ENCODE peak calls at places on chromosomes 7 and 10, in five cellular contexts. F is adrenal gland, K is body of pancreas, N is WERI-Rb-1, M is HFF-Myc. J is an unnamed sample.

GRCh38 chr7:134941185-134941900 is 45.0 kb upstream of the AGBL3 start:
- DNase-seq in K (no peak), M (peak), N (no peak), F (no peak), J (peak)

GRCh38 chr7:128767475-128768110 is 8.0 kb downstream of the OPN1SW start:
- DNase-seq in F (no peak), N (no peak), M (no peak), K (no peak), J (no peak)

GRCh38 chr7:105849122-105849855 is 27.1 kb downstream of the ATXN7L1 start:
- DNase-seq in F (no peak), N (no peak), M (no peak), K (no peak), J (peak)

GRCh38 chr10:111247781-111248389 is 171.1 kb downstream of the ADRA2A start:
- DNase-seq in N (no peak), F (no peak), M (no peak), K (no peak), J (no peak)

GRCh38 chr10:111142082-111142481 is 65.3 kb downstream of the ADRA2A start:
- DNase-seq in M (no peak), N (no peak), K (peak), F (no peak), J (no peak)

GRCh38 chr10:93437946-93438795 is 44.0 kb downstream of the MYOF start:
- DNase-seq in M (no peak), F (no peak), N (no peak), K (peak), J (peak)

GRCh38 chr10:73910764-73911552 is at the start of gene PLAU:
- DNase-seq in K (peak), M (no peak), F (peak), N (peak), J (no peak)

GRCh38 chr7:90596745-90597526 is 815 bp downstream of the CDK14 start:
- DNase-seq in N (no peak), M (no peak), F (no peak), K (peak), J (peak)

GRCh38 chr10:122847782-122848604 is 2.3 kb upstream of the CUZD1 start:
- DNase-seq in M (peak), N (peak), F (no peak), K (peak), J (peak)

GRCh38 chr10:34587002-34587740 is 227.9 kb downstream of the PARD3 start:
- DNase-seq in N (no peak), K (no peak), F (no peak), M (no peak), J (no peak)

GRCh38 chr7:29255839-29256782 is 61.5 kb downstream of the CHN2 start:
- DNase-seq in M (no peak), N (no peak), K (no peak), F (no peak), J (no peak)

GRCh38 chr7:141013345-141013715 is 1.4 kb downstream of the MRPS33 start:
- DNase-seq in M (no peak), F (no peak), K (no peak), N (no peak), J (no peak)
- TF ChIP-seq CTCF in M (no peak), F (no peak), K (no peak), N (no peak), J (no peak)

GRCh38 chr10:46549171-46550075 is 7.0 kb downstream of the GPRIN2 start:
- DNase-seq in M (no peak), N (peak), F (peak), K (peak), J (no peak)
- TF ChIP-seq CTCF in M (no peak), N (no peak), F (no peak), K (no peak), J (no peak)

DNA sequence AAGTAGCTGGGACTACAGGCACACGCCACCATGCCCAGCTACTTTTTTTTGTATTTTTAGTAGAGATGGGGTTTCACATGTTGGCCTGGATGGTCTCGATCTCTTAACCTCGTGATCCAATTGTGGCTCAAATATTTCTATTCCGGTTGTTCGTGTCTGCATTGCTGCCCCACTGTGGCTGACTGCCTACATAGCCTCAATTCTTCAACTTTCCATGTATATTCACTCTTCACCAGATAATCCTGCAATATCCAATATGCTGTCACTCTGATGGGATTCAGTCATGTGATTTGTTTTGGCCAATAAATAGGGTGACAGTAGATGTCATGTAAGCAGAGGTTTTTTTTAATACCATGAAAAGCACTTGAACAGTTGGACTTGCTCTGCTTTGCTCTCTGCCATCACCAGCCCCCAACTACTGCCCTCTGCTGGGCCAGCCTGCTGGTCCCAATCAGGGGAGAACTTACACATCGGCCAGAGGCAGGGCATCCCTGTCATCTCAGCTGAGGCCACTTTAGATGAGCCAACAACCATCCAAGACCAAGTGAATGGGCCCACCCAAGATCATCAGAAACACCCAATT is 56.7 kb downstream of the NSUN6 start:
- DNase-seq in F (no peak), N (peak), K (no peak), M (no peak), J (peak)
- TF ChIP-seq CTCF in F (no peak), N (peak), K (no peak), M (peak), J (peak)

DNA sequence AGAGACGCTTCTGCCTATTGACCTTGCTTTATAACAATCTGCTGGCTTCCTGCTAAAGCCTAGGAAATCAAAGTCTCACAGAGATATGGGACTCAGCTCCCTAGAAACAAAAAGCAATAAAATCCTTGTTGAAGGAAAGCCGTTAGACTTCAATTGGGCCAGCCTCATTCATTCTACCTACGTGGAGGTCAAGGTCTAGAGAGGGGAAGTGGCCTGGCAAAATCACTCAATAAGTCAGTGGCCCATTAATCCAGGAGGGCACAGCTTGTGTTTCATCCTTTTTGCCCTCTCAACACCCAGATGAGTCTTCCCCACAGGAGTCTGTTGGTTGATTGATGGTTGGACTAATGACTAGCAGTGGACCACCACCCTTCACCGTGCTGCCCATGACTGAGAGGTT is 40.5 kb upstream of the ACSL5 start:
- DNase-seq in K (no peak), F (no peak), N (no peak), M (no peak), J (no peak)
- TF ChIP-seq CTCF in K (no peak), F (no peak), N (no peak), M (no peak), J (no peak)

DNA sequence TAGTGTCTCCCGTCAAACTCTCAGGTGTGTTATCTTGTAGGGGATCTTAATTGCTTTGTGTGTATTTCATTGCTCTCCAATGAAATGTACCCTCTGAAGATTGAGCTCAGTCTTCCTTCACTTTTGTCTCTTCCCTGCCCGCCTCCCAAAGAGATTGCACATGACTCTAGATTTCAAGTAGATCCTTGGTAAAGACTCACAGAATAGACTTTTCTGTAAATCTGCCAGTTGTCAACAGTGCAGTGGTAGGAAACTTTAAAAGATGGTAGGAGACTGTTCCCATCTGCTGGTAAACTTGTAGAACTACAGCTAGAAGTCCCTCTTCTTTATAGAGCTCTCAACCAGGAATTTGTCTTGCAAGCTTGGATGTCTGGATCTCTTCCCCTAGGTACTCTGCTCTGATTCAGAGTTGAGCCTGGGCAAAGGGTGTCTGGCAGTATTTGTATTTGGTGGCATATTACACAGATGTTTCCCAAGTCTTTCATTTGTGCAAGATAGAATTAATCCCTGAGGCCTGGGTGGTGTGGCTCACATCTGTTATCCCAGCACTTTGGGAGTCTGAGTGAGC is 9.6 kb downstream of the CCL26 start:
- DNase-seq in K (no peak), N (no peak), F (no peak), M (no peak), J (peak)
- TF ChIP-seq CTCF in K (peak), N (peak), F (peak), M (peak), J (peak)

J was measured in fibroblast of mammary gland.